ENCODE peak calls at places on chromosomes 3 and 15, in ten cellular contexts. S is activated effector memory CD4-positive, alpha-beta T cell treated with Interleukin-2 at 50 U/mL for 16 hours; X is right lobe of liver; A is AG10803; O is amniotic stem cell; V is GM23338; Q is fibroblast of gingiva; E is psoas muscle; I is cardiac fibroblast; G is mesenteric fat pad. L is an unnamed sample.

GRCh38 chr3:181558870-181559269 is 152.9 kb upstream of the SOX2 start:
- DNase-seq in S (no peak), X (no peak), A (no peak), O (no peak), V (no peak), Q (no peak), E (no peak), I (no peak), G (no peak), L (no peak)

GRCh38 chr3:13574798-13575451 is 26.0 kb downstream of the FBLN2 start:
- DNase-seq in S (no peak), X (no peak), A (peak), O (no peak), V (no peak), Q (no peak), E (peak), I (peak), G (no peak), L (no peak)

GRCh38 chr3:52121813-52122212 is 32.4 kb downstream of the POC1A start:
- DNase-seq in S (no peak), X (peak), A (no peak), O (no peak), V (no peak), Q (no peak), E (peak), I (no peak), G (no peak), L (no peak)

GRCh38 chr3:194205675-194206133 is 69.8 kb downstream of the HES1 start:
- DNase-seq in S (no peak), X (no peak), A (no peak), O (no peak), V (peak), Q (no peak), E (no peak), I (no peak), G (no peak), L (no peak)

GRCh38 chr3:9909221-9910013 is 6.8 kb downstream of the IL17RE start:
- DNase-seq in S (no peak), X (peak), A (no peak), O (no peak), V (no peak), Q (no peak), E (no peak), I (no peak), G (no peak), L (no peak)

GRCh38 chr3:105647047-105647446 is 221.8 kb downstream of the CBLB start:
- DNase-seq in S (no peak), X (no peak), A (peak), O (peak), V (no peak), Q (peak), E (no peak), I (peak), G (no peak), L (peak)

GRCh38 chr15:59138243-59138642 is 33.3 kb downstream of the CCNB2 start:
- DNase-seq in S (peak), X (peak), A (peak), O (no peak), V (peak), Q (peak), E (peak), I (peak), G (no peak), L (peak)

GRCh38 chr3:124384527-124384926 is 345.7 kb upstream of the UMPS start:
- DNase-seq in S (no peak), X (no peak), A (no peak), O (no peak), V (no peak), Q (no peak), E (no peak), I (no peak), G (no peak), L (no peak)

GRCh38 chr3:126156468-126156867 is 23.9 kb downstream of the ALDH1L1 start:
- DNase-seq in S (no peak), X (peak), A (no peak), O (no peak), V (peak), Q (no peak), E (no peak), I (no peak), G (peak), L (no peak)

GRCh38 chr3:15042936-15043335 is 22.2 kb downstream of the MRPS25 start:
- DNase-seq in S (no peak), X (no peak), A (peak), O (no peak), V (no peak), Q (no peak), E (no peak), I (peak), G (no peak), L (no peak)

GRCh38 chr15:74382004-74382816 is 14.8 kb upstream of the CYP11A1 start:
- DNase-seq in S (peak), X (peak), A (peak), O (peak), V (peak), Q (peak), E (peak), I (peak), G (peak), L (no peak)

GRCh38 chr3:101189786-101190185 is 130.6 kb downstream of the IMPG2 start:
- DNase-seq in S (no peak), X (no peak), A (peak), O (no peak), V (no peak), Q (peak), E (no peak), I (peak), G (no peak), L (no peak)

GRCh38 chr3:12948891-12949711 is 107.7 kb upstream of the RPL32 start:
- DNase-seq in S (no peak), X (no peak), A (peak), O (peak), V (no peak), Q (peak), E (no peak), I (peak), G (no peak), L (no peak)

GRCh38 chr3:55486857-55487375 is at the start of gene WNT5A:
- DNase-seq in S (no peak), X (peak), A (peak), O (no peak), V (peak), Q (peak), E (peak), I (peak), G (no peak), L (no peak)

GRCh38 chr3:61236556-61236955 is 14.7 kb downstream of the FHIT start:
- DNase-seq in S (no peak), X (no peak), A (no peak), O (no peak), V (no peak), Q (no peak), E (no peak), I (no peak), G (no peak), L (no peak)